ENCODE peak calls at places on chromosomes 11 and 22, in ten cellular contexts. A, O, U, Z, W, H, I, F, T and Q are unnamed samples.

GRCh38 chr11:41133023-41133422 is 326.4 kb downstream of the LRRC4C start:
- DNase-seq in A (no peak), O (no peak), U (no peak), Z (no peak), W (no peak), H (no peak), I (no peak), F (no peak), T (no peak), Q (no peak)

GRCh38 chr11:123195182-123196059 is at the start of gene CLMP:
- DNase-seq in A (no peak), O (no peak), U (no peak), Z (peak; percentile 22), W (peak; percentile 43), H (peak; percentile 41), I (no peak), F (no peak), T (peak; percentile 60), Q (no peak)

GRCh38 chr11:19075636-19076035 is 15.1 kb upstream of the MRGPRX2 start:
- DNase-seq in A (no peak), O (no peak), U (no peak), Z (no peak), W (no peak), H (no peak), I (no peak), F (no peak), T (no peak), Q (no peak)

GRCh38 chr22:18148508-18148965 is 1.4 kb upstream of the USP18 start:
- DNase-seq in A (no peak), O (no peak), U (no peak), Z (no peak), W (no peak), H (no peak), I (no peak), F (no peak), T (no peak), Q (no peak)

GRCh38 chr22:45571089-45571488 is 68.4 kb downstream of the FBLN1 start:
- DNase-seq in A (no peak), O (no peak), U (no peak), Z (no peak), W (no peak), H (no peak), I (no peak), F (no peak), T (no peak), Q (no peak)

GRCh38 chr22:43726296-43726695 is 85.8 kb downstream of the EFCAB6 start:
- DNase-seq in A (no peak), O (no peak), U (no peak), Z (no peak), W (no peak), H (peak; percentile 66), I (no peak), F (no peak), T (no peak), Q (no peak)

GRCh38 chr22:21951931-21952465 is 650 bp downstream of the PPM1F start:
- DNase-seq in A (peak; percentile 20), O (no peak), U (no peak), Z (peak; percentile 39), W (no peak), H (no peak), I (peak; percentile 20), F (no peak), T (no peak), Q (no peak)

GRCh38 chr22:48380016-48380665 is 1447.5 kb downstream of the BRD1 start:
- DNase-seq in A (no peak), O (no peak), U (no peak), Z (no peak), W (no peak), H (no peak), I (no peak), F (no peak), T (no peak), Q (no peak)

GRCh38 chr11:72781313-72782080 is 12.3 kb downstream of the STARD10 start:
- DNase-seq in A (peak; percentile 55), O (peak; percentile 29), U (no peak), Z (peak; percentile 58), W (peak; percentile 89), H (no peak), I (peak; percentile 63), F (no peak), T (no peak), Q (no peak)

GRCh38 chr11:67657300-67657699 is 6.8 kb upstream of the ACY3 start:
- DNase-seq in A (no peak), O (no peak), U (no peak), Z (no peak), W (peak; percentile 39), H (no peak), I (no peak), F (no peak), T (no peak), Q (no peak)

GRCh38 chr11:88281317-88281712 is 56.2 kb downstream of the CTSC start:
- DNase-seq in A (no peak), O (no peak), U (no peak), Z (no peak), W (no peak), H (no peak), I (no peak), F (no peak), T (no peak), Q (no peak)

GRCh38 chr11:6196396-6196795 is 2.6 kb upstream of the OR52W1 start:
- DNase-seq in A (no peak), O (no peak), U (no peak), Z (no peak), W (no peak), H (no peak), I (no peak), F (no peak), T (peak; percentile 21), Q (no peak)

GRCh38 chr11:32162906-32163305 is 72.0 kb downstream of the RCN1 start:
- DNase-seq in A (no peak), O (no peak), U (no peak), Z (no peak), W (no peak), H (no peak), I (no peak), F (no peak), T (no peak), Q (no peak)

GRCh38 chr11:46418751-46419150 is 27.2 kb upstream of the CHRM4 start:
- DNase-seq in A (no peak), O (no peak), U (no peak), Z (no peak), W (no peak), H (no peak), I (no peak), F (no peak), T (no peak), Q (no peak)

GRCh38 chr22:39414886-39415285 is 15.3 kb downstream of the TAB1 start:
- DNase-seq in A (no peak), O (no peak), U (no peak), Z (no peak), W (no peak), H (no peak), I (no peak), F (no peak), T (no peak), Q (no peak)

GRCh38 chr11:77170107-77170506 is 42.1 kb downstream of the MYO7A start:
- DNase-seq in A (no peak), O (no peak), U (no peak), Z (no peak), W (no peak), H (no peak), I (no peak), F (no peak), T (no peak), Q (no peak)

GRCh38 chr11:67269401-67270255 is 3.4 kb downstream of the GRK2 start:
- DNase-seq in A (no peak), O (no peak), U (no peak), Z (no peak), W (no peak), H (no peak), I (no peak), F (peak; percentile 26), T (no peak), Q (no peak)